ENCODE peak calls at places on chromosomes 11 and 22, in seven cellular contexts. One of them, this sample, is unnamed.

GRCh38 chr11:123103326-123103980 is 41.5 kb upstream of the HSPA8 start:
- DNase-seq in AG09309: peak
- DNase-seq in fibroblast of lung: peak
- DNase-seq in testis: peak
- DNase-seq in fibroblast of mammary gland: peak
- DNase-seq in AG04450: peak
- DNase-seq in right lobe of liver: no peak
- DNase-seq in this sample: peak

GRCh38 chr22:26671317-26672059 is 14.1 kb downstream of the MIAT start:
- DNase-seq in AG09309: no peak
- DNase-seq in fibroblast of lung: no peak
- DNase-seq in testis: no peak
- DNase-seq in fibroblast of mammary gland: no peak
- DNase-seq in AG04450: no peak
- DNase-seq in right lobe of liver: peak
- DNase-seq in this sample: no peak

GRCh38 chr11:64396079-64396591 is 37.2 kb downstream of the RPS6KA4 start:
- DNase-seq in AG09309: no peak
- DNase-seq in fibroblast of lung: no peak
- DNase-seq in testis: no peak
- DNase-seq in fibroblast of mammary gland: no peak
- DNase-seq in AG04450: no peak
- DNase-seq in right lobe of liver: no peak
- DNase-seq in this sample: no peak

GRCh38 chr22:36787594-36787993 is 11.7 kb upstream of the IFT27 start:
- DNase-seq in AG09309: no peak
- DNase-seq in fibroblast of lung: no peak
- DNase-seq in testis: no peak
- DNase-seq in fibroblast of mammary gland: no peak
- DNase-seq in AG04450: no peak
- DNase-seq in right lobe of liver: no peak
- DNase-seq in this sample: no peak

GRCh38 chr11:66820921-66821320 is 22.3 kb upstream of the RCE1 start:
- DNase-seq in AG09309: no peak
- DNase-seq in fibroblast of lung: no peak
- DNase-seq in testis: no peak
- DNase-seq in fibroblast of mammary gland: no peak
- DNase-seq in AG04450: no peak
- DNase-seq in right lobe of liver: no peak
- DNase-seq in this sample: no peak

GRCh38 chr11:67301951-67302516 is 1.3 kb upstream of the SSH3 start:
- DNase-seq in AG09309: no peak
- DNase-seq in fibroblast of lung: peak
- DNase-seq in testis: no peak
- DNase-seq in fibroblast of mammary gland: peak
- DNase-seq in AG04450: peak
- DNase-seq in right lobe of liver: peak
- DNase-seq in this sample: no peak

GRCh38 chr11:70536051-70536877 is 137.9 kb downstream of the CTTN start:
- DNase-seq in AG09309: no peak
- DNase-seq in fibroblast of lung: no peak
- DNase-seq in testis: no peak
- DNase-seq in fibroblast of mammary gland: no peak
- DNase-seq in AG04450: no peak
- DNase-seq in right lobe of liver: peak
- DNase-seq in this sample: no peak

GRCh38 chr11:78344676-78345075 is 72.9 kb downstream of the GAB2 start:
- DNase-seq in AG09309: no peak
- DNase-seq in fibroblast of lung: no peak
- DNase-seq in testis: no peak
- DNase-seq in fibroblast of mammary gland: no peak
- DNase-seq in AG04450: no peak
- DNase-seq in right lobe of liver: no peak
- DNase-seq in this sample: no peak

GRCh38 chr11:12207384-12208150 is 97.2 kb downstream of the MICAL2 start:
- DNase-seq in AG09309: no peak
- DNase-seq in fibroblast of lung: peak
- DNase-seq in testis: no peak
- DNase-seq in fibroblast of mammary gland: peak
- DNase-seq in AG04450: peak
- DNase-seq in right lobe of liver: no peak
- DNase-seq in this sample: no peak

GRCh38 chr11:93700830-93701229 is 39.3 kb downstream of the CEP295 start:
- DNase-seq in AG09309: peak
- DNase-seq in fibroblast of lung: peak
- DNase-seq in testis: no peak
- DNase-seq in fibroblast of mammary gland: peak
- DNase-seq in AG04450: no peak
- DNase-seq in right lobe of liver: no peak
- DNase-seq in this sample: no peak

GRCh38 chr11:92349478-92350156 is 125.0 kb downstream of the FAT3 start:
- DNase-seq in AG09309: no peak
- DNase-seq in fibroblast of lung: no peak
- DNase-seq in testis: no peak
- DNase-seq in fibroblast of mammary gland: no peak
- DNase-seq in AG04450: no peak
- DNase-seq in right lobe of liver: no peak
- DNase-seq in this sample: no peak

GRCh38 chr22:42202048-42202447 is 68.4 kb downstream of the TCF20 start:
- DNase-seq in AG09309: no peak
- DNase-seq in fibroblast of lung: no peak
- DNase-seq in testis: no peak
- DNase-seq in fibroblast of mammary gland: no peak
- DNase-seq in AG04450: no peak
- DNase-seq in right lobe of liver: no peak
- DNase-seq in this sample: no peak

GRCh38 chr22:17774206-17774927 is at the start of gene BID:
- DNase-seq in AG09309: no peak
- DNase-seq in fibroblast of lung: peak
- DNase-seq in testis: no peak
- DNase-seq in fibroblast of mammary gland: no peak
- DNase-seq in AG04450: no peak
- DNase-seq in right lobe of liver: peak
- DNase-seq in this sample: no peak

GRCh38 chr11:8258289-8258688 is 5.4 kb downstream of the LMO1 start:
- DNase-seq in AG09309: no peak
- DNase-seq in fibroblast of lung: peak
- DNase-seq in testis: no peak
- DNase-seq in fibroblast of mammary gland: no peak
- DNase-seq in AG04450: no peak
- DNase-seq in right lobe of liver: peak
- DNase-seq in this sample: no peak

GRCh38 chr11:90803366-90803765 is 580.5 kb upstream of the CHORDC1 start:
- DNase-seq in AG09309: no peak
- DNase-seq in fibroblast of lung: no peak
- DNase-seq in testis: no peak
- DNase-seq in fibroblast of mammary gland: no peak
- DNase-seq in AG04450: no peak
- DNase-seq in right lobe of liver: no peak
- DNase-seq in this sample: no peak

GRCh38 chr11:102046841-102047240 is 396 bp upstream of the CFAP300 start:
- DNase-seq in AG09309: peak
- DNase-seq in fibroblast of lung: peak
- DNase-seq in testis: no peak
- DNase-seq in fibroblast of mammary gland: peak
- DNase-seq in AG04450: no peak
- DNase-seq in right lobe of liver: no peak
- DNase-seq in this sample: no peak

GRCh38 chr22:33022231-33022630 is 36.0 kb downstream of the SYN3 start:
- DNase-seq in AG09309: no peak
- DNase-seq in fibroblast of lung: no peak
- DNase-seq in testis: no peak
- DNase-seq in fibroblast of mammary gland: no peak
- DNase-seq in AG04450: no peak
- DNase-seq in right lobe of liver: no peak
- DNase-seq in this sample: no peak

DNA sequence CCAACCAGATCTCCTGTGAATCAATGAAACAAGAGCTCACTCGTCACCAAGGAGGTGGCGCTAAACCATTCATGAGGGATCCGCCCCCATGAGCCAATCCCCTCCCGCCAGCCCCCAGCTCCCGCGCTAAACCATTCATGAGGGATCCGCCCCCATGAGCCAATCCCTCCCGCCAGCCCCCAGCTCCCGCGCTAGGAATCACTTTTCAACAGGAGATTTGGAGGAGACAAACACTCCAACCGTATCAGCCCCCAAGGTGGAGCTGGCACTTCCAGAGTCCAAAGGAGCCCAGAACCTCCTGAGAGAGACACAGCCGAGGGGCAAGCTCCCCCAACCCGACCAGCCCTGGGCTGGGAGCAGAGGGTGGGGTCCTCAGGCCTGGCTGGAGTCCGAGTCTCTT is 40.9 kb upstream of the PRR5 start:
- DNase-seq in AG09309: no peak
- DNase-seq in fibroblast of lung: peak
- DNase-seq in testis: no peak
- DNase-seq in fibroblast of mammary gland: no peak
- DNase-seq in AG04450: no peak
- DNase-seq in right lobe of liver: peak
- DNase-seq in this sample: no peak
- H3K4me3 ChIP-seq in AG09309: no peak
- H3K4me3 ChIP-seq in fibroblast of lung: no peak
- H3K4me3 ChIP-seq in testis: no peak
- H3K4me3 ChIP-seq in fibroblast of mammary gland: no peak
- H3K4me3 ChIP-seq in AG04450: no peak
- H3K4me3 ChIP-seq in right lobe of liver: no peak
- H3K4me3 ChIP-seq in this sample: no peak

DNA sequence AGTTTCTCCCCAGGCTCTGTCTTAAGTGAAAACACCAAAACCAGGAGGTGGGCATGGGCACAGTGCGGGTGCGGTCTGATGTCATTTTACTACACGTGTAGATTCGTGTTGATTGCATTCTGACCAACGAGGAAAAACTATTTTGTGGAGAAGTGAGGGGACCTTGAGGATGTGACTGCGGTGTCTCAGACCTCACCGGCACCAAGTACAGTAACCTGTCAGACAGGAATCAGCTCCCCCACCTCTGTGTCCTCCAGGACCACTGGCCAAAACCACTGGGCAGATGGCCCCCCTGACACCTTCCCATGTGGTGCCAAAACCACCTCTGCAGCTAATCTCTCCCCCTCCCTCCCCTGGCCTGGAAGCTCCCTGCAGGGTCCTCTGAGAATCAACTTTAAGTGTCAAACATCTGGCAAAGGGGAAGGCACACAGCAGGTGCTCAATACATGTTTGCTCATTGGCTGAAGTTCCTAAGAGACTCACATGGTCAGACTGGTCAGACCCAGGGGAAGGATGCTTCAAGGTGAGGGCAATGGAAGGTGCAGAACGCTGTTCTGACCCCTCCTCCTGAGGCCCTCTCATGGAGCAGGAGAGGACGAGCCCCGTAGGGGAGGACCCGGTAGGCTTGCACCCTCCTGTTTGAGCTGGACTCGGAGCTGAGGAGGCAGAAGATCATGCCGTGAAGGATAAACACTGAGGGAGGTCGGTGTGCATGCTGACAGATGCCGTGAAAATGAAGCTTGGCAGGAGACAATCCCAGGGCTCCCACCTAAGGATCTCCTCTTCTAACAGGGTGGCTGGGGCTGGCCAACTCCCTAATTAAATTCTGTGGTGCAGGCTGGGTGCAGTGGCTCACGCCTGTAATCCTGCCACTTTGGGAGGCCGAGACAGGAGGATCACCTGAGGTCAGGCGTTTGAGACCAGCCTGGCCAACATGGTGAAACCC is 129.9 kb downstream of the MPPED1 start:
- DNase-seq in AG09309: no peak
- DNase-seq in fibroblast of lung: no peak
- DNase-seq in testis: no peak
- DNase-seq in fibroblast of mammary gland: no peak
- DNase-seq in AG04450: no peak
- DNase-seq in right lobe of liver: peak
- DNase-seq in this sample: no peak
- TF ChIP-seq CTCF in AG09309: no peak
- TF ChIP-seq CTCF in fibroblast of lung: no peak
- TF ChIP-seq CTCF in testis: no peak
- TF ChIP-seq CTCF in fibroblast of mammary gland: no peak
- TF ChIP-seq CTCF in AG04450: no peak
- TF ChIP-seq CTCF in right lobe of liver: no peak
- TF ChIP-seq CTCF in this sample: no peak

DNA sequence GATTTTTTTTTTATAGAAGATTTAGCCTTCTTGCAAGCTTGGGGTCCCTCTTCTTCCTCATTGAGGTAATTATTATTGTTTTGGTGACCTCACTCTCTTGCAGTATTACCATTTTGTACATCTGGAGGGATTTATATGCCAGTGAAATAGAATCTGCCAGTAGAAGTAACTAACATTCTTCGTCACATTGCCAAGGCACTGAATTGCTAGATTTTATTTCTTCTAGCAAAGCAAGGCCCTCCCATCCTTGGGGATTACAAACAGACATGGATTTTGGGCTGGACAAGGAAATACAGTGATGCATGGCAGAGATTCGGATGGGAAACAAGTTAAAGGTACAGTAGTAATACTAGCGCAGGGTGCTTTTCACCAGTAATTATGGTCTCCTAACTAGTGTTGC is 7.8 kb downstream of the ADAMTS15 start:
- DNase-seq in AG09309: no peak
- DNase-seq in fibroblast of lung: no peak
- DNase-seq in testis: no peak
- DNase-seq in fibroblast of mammary gland: no peak
- DNase-seq in AG04450: no peak
- DNase-seq in right lobe of liver: no peak
- DNase-seq in this sample: no peak
- H3K4me3 ChIP-seq in AG09309: no peak
- H3K4me3 ChIP-seq in fibroblast of lung: no peak
- H3K4me3 ChIP-seq in testis: no peak
- H3K4me3 ChIP-seq in fibroblast of mammary gland: no peak
- H3K4me3 ChIP-seq in AG04450: no peak
- H3K4me3 ChIP-seq in right lobe of liver: no peak
- H3K4me3 ChIP-seq in this sample: no peak

GRCh38 chr22:29859976-29860766 is 22.1 kb upstream of the ASCC2 start:
- DNase-seq in AG09309: no peak
- DNase-seq in fibroblast of lung: no peak
- DNase-seq in testis: no peak
- DNase-seq in fibroblast of mammary gland: no peak
- DNase-seq in AG04450: no peak
- DNase-seq in right lobe of liver: no peak
- DNase-seq in this sample: no peak
- TF ChIP-seq CTCF in AG09309: no peak
- TF ChIP-seq CTCF in fibroblast of lung: no peak
- TF ChIP-seq CTCF in testis: no peak
- TF ChIP-seq CTCF in fibroblast of mammary gland: no peak
- TF ChIP-seq CTCF in AG04450: no peak
- TF ChIP-seq CTCF in right lobe of liver: no peak
- TF ChIP-seq CTCF in this sample: no peak

This sample was measured in A549.